ENCODE peak calls at places on chromosomes 3 and 15, in nine cellular contexts. One of them, this sample, is unnamed.

GRCh38 chr3:51371943-51372557 is 13.0 kb upstream of the MANF start:
- DNase-seq in cardiac fibroblast: peak; percentile 88
- DNase-seq in heart right ventricle: no peak
- DNase-seq in NCI-H1105: peak; percentile 46
- DNase-seq in GM04504: peak; percentile 48
- DNase-seq in Kasumi-1: peak; percentile 74
- DNase-seq in ELR: peak; percentile 78
- DNase-seq in putamen: peak; percentile 39
- DNase-seq in A549: peak; percentile 68
- DNase-seq in this sample: no peak

GRCh38 chr3:37726445-37727000 is 135.2 kb upstream of the CTDSPL start:
- DNase-seq in putamen: no peak
- DNase-seq in heart right ventricle: no peak
- DNase-seq in ELR: no peak
- DNase-seq in Kasumi-1: no peak
- DNase-seq in GM04504: no peak
- DNase-seq in NCI-H1105: no peak
- DNase-seq in cardiac fibroblast: no peak
- DNase-seq in A549: no peak
- DNase-seq in this sample: no peak

GRCh38 chr3:197253243-197253947 is 45.0 kb downstream of the DLG1 start:
- DNase-seq in GM04504: no peak
- DNase-seq in cardiac fibroblast: no peak
- DNase-seq in putamen: no peak
- DNase-seq in A549: no peak
- DNase-seq in heart right ventricle: no peak
- DNase-seq in Kasumi-1: no peak
- DNase-seq in NCI-H1105: no peak
- DNase-seq in ELR: no peak
- DNase-seq in this sample: no peak

GRCh38 chr15:67505675-67506572 is 15.0 kb upstream of the C15orf61 start:
- DNase-seq in heart right ventricle: no peak
- DNase-seq in cardiac fibroblast: no peak
- DNase-seq in A549: no peak
- DNase-seq in Kasumi-1: peak; percentile 13
- DNase-seq in NCI-H1105: no peak
- DNase-seq in ELR: no peak
- DNase-seq in GM04504: no peak
- DNase-seq in putamen: no peak
- DNase-seq in this sample: no peak

GRCh38 chr3:56799251-56799882 is 2.4 kb downstream of the ARHGEF3 start:
- DNase-seq in ELR: peak; percentile 72
- DNase-seq in putamen: peak; percentile 83
- DNase-seq in GM04504: no peak
- DNase-seq in heart right ventricle: no peak
- DNase-seq in cardiac fibroblast: peak; percentile 83
- DNase-seq in NCI-H1105: peak; percentile 41
- DNase-seq in A549: peak; percentile 49
- DNase-seq in Kasumi-1: peak; percentile 78
- DNase-seq in this sample: no peak

GRCh38 chr3:133460809-133461208 is 61.0 kb downstream of the BFSP2 start:
- DNase-seq in GM04504: no peak
- DNase-seq in NCI-H1105: no peak
- DNase-seq in ELR: no peak
- DNase-seq in cardiac fibroblast: no peak
- DNase-seq in Kasumi-1: no peak
- DNase-seq in putamen: no peak
- DNase-seq in heart right ventricle: no peak
- DNase-seq in A549: no peak
- DNase-seq in this sample: no peak

GRCh38 chr3:88123526-88123925 is 26.2 kb upstream of the C3orf38 start:
- DNase-seq in Kasumi-1: no peak
- DNase-seq in ELR: no peak
- DNase-seq in cardiac fibroblast: no peak
- DNase-seq in GM04504: no peak
- DNase-seq in putamen: no peak
- DNase-seq in NCI-H1105: no peak
- DNase-seq in heart right ventricle: no peak
- DNase-seq in A549: no peak
- DNase-seq in this sample: no peak

GRCh38 chr15:51088585-51088984 is 6.1 kb downstream of the TNFAIP8L3 start:
- DNase-seq in heart right ventricle: no peak
- DNase-seq in cardiac fibroblast: no peak
- DNase-seq in ELR: no peak
- DNase-seq in NCI-H1105: no peak
- DNase-seq in Kasumi-1: no peak
- DNase-seq in A549: no peak
- DNase-seq in GM04504: no peak
- DNase-seq in putamen: no peak
- DNase-seq in this sample: no peak

GRCh38 chr15:91866371-91866905 is 12.9 kb downstream of the SLCO3A1 start:
- DNase-seq in GM04504: no peak
- DNase-seq in cardiac fibroblast: no peak
- DNase-seq in heart right ventricle: peak; percentile 32
- DNase-seq in A549: no peak
- DNase-seq in NCI-H1105: peak; percentile 61
- DNase-seq in putamen: no peak
- DNase-seq in ELR: no peak
- DNase-seq in Kasumi-1: no peak
- DNase-seq in this sample: no peak

GRCh38 chr3:176055851-176056250 is 1141.4 kb downstream of the TBL1XR1 start:
- DNase-seq in heart right ventricle: no peak
- DNase-seq in ELR: no peak
- DNase-seq in Kasumi-1: no peak
- DNase-seq in GM04504: no peak
- DNase-seq in A549: no peak
- DNase-seq in cardiac fibroblast: no peak
- DNase-seq in putamen: no peak
- DNase-seq in NCI-H1105: no peak
- DNase-seq in this sample: no peak

GRCh38 chr3:70832811-70833509 is 520.5 kb upstream of the MDFIC2 start:
- DNase-seq in cardiac fibroblast: peak; percentile 81
- DNase-seq in putamen: no peak
- DNase-seq in Kasumi-1: peak; percentile 57
- DNase-seq in A549: no peak
- DNase-seq in GM04504: peak; percentile 60
- DNase-seq in heart right ventricle: no peak
- DNase-seq in ELR: peak; percentile 40
- DNase-seq in NCI-H1105: no peak
- DNase-seq in this sample: no peak

GRCh38 chr3:104273046-104273649 is 1093.6 kb upstream of the ALCAM start:
- DNase-seq in putamen: peak; percentile 35
- DNase-seq in Kasumi-1: peak; percentile 26
- DNase-seq in NCI-H1105: peak; percentile 9
- DNase-seq in cardiac fibroblast: peak; percentile 60
- DNase-seq in heart right ventricle: no peak
- DNase-seq in ELR: peak; percentile 63
- DNase-seq in GM04504: peak; percentile 19
- DNase-seq in A549: peak; percentile 33
- DNase-seq in this sample: no peak

GRCh38 chr3:130748981-130749380 is 2.4 kb upstream of the PIK3R4 start:
- DNase-seq in heart right ventricle: no peak
- DNase-seq in GM04504: no peak
- DNase-seq in ELR: no peak
- DNase-seq in A549: no peak
- DNase-seq in NCI-H1105: no peak
- DNase-seq in putamen: peak; percentile 54
- DNase-seq in Kasumi-1: no peak
- DNase-seq in cardiac fibroblast: peak; percentile 49
- DNase-seq in this sample: no peak

GRCh38 chr3:31903686-31904431 is 77.2 kb downstream of the OSBPL10 start:
- DNase-seq in putamen: no peak
- DNase-seq in GM04504: no peak
- DNase-seq in cardiac fibroblast: no peak
- DNase-seq in NCI-H1105: no peak
- DNase-seq in A549: no peak
- DNase-seq in Kasumi-1: no peak
- DNase-seq in ELR: no peak
- DNase-seq in heart right ventricle: no peak
- DNase-seq in this sample: no peak

GRCh38 chr3:177781686-177782161 is 584.4 kb upstream of the TBL1XR1 start:
- DNase-seq in putamen: peak; percentile 65
- DNase-seq in cardiac fibroblast: peak; percentile 40
- DNase-seq in Kasumi-1: peak; percentile 67
- DNase-seq in A549: no peak
- DNase-seq in ELR: no peak
- DNase-seq in GM04504: peak; percentile 44
- DNase-seq in NCI-H1105: no peak
- DNase-seq in heart right ventricle: peak; percentile 34
- DNase-seq in this sample: no peak

GRCh38 chr3:195255176-195255500 is 15.8 kb downstream of the XXYLT1 start:
- DNase-seq in putamen: no peak
- DNase-seq in cardiac fibroblast: no peak
- DNase-seq in NCI-H1105: no peak
- DNase-seq in Kasumi-1: no peak
- DNase-seq in ELR: no peak
- DNase-seq in GM04504: no peak
- DNase-seq in A549: no peak
- DNase-seq in heart right ventricle: no peak
- DNase-seq in this sample: no peak

GRCh38 chr3:39639344-39640236 is 169.8 kb upstream of the MYRIP start:
- DNase-seq in ELR: peak; percentile 98
- DNase-seq in heart right ventricle: no peak
- DNase-seq in NCI-H1105: no peak
- DNase-seq in A549: peak; percentile 91
- DNase-seq in GM04504: peak; percentile 79
- DNase-seq in putamen: no peak
- DNase-seq in Kasumi-1: peak; percentile 94
- DNase-seq in cardiac fibroblast: peak; percentile 96
- DNase-seq in this sample: no peak

GRCh38 chr15:89662893-89663673 is 7.8 kb upstream of the KIF7 start:
- DNase-seq in cardiac fibroblast: peak; percentile 94
- DNase-seq in ELR: peak; percentile 95
- DNase-seq in Kasumi-1: no peak
- DNase-seq in NCI-H1105: no peak
- DNase-seq in A549: no peak
- DNase-seq in heart right ventricle: peak; percentile 60
- DNase-seq in GM04504: peak; percentile 94
- DNase-seq in putamen: no peak
- DNase-seq in this sample: no peak

GRCh38 chr3:99823723-99824711 is 6.4 kb downstream of the CMSS1 start:
- DNase-seq in NCI-H1105: no peak
- DNase-seq in heart right ventricle: no peak
- DNase-seq in putamen: no peak
- DNase-seq in Kasumi-1: no peak
- DNase-seq in GM04504: no peak
- DNase-seq in cardiac fibroblast: no peak
- DNase-seq in A549: no peak
- DNase-seq in ELR: no peak
- DNase-seq in this sample: no peak

GRCh38 chr3:179927191-179927590 is 109.5 kb downstream of the PEX5L start:
- DNase-seq in ELR: no peak
- DNase-seq in NCI-H1105: no peak
- DNase-seq in cardiac fibroblast: no peak
- DNase-seq in GM04504: no peak
- DNase-seq in Kasumi-1: no peak
- DNase-seq in heart right ventricle: no peak
- DNase-seq in A549: no peak
- DNase-seq in putamen: no peak
- DNase-seq in this sample: no peak

GRCh38 chr3:130462089-130462488 is 54.9 kb upstream of the COL6A6 start:
- DNase-seq in ELR: no peak
- DNase-seq in heart right ventricle: no peak
- DNase-seq in putamen: no peak
- DNase-seq in NCI-H1105: no peak
- DNase-seq in cardiac fibroblast: no peak
- DNase-seq in A549: no peak
- DNase-seq in Kasumi-1: no peak
- DNase-seq in GM04504: no peak
- DNase-seq in this sample: no peak